ENCODE peak calls at places on chromosomes 4 and X, in ten cellular contexts. S is CD8-positive, alpha-beta memory T cell; G is effector memory CD4-positive, alpha-beta T cell; V is Peyer's patch; M is left ventricle myocardium inferior; B is ovary; W is left lung; J is pancreas; O is Karpas-422; R is thyroid gland. L is an unnamed sample.

GRCh38 chr4:73735231-73735630 is 5.1 kb upstream of the CXCL8 start:
- DNase-seq in G (no peak), S (no peak), B (no peak), J (no peak), W (no peak), V (no peak), O (no peak), M (no peak), R (no peak), L (no peak)

GRCh38 chr4:86493460-86493859 is 100.7 kb upstream of the PTPN13 start:
- DNase-seq in V (no peak), G (no peak), J (no peak), B (no peak), O (no peak), W (no peak), M (no peak), R (no peak), S (no peak), L (no peak)

GRCh38 chrX:150032742-150033141 is 94.5 kb upstream of the EOLA2 start:
- DNase-seq in O (no peak), S (no peak), J (no peak), V (no peak), G (no peak), R (no peak), M (no peak), W (no peak), B (no peak), L (no peak)

GRCh38 chr4:128471576-128471975 is 184.0 kb upstream of the PGRMC2 start:
- DNase-seq in W (no peak), B (no peak), O (no peak), V (no peak), J (no peak), G (no peak), R (no peak), M (no peak), S (no peak), L (no peak)

GRCh38 chr4:128303986-128304385 is 16.4 kb upstream of the PGRMC2 start:
- DNase-seq in V (no peak), J (no peak), O (no peak), W (no peak), B (no peak), S (no peak), M (no peak), G (no peak), R (no peak), L (no peak)

GRCh38 chr4:128286474-128287158 is 997 bp downstream of the PGRMC2 start:
- DNase-seq in J (peak), W (no peak), B (no peak), G (no peak), O (peak), V (no peak), M (no peak), S (peak), R (peak), L (no peak)

GRCh38 chrX:111585337-111585736 is 73.9 kb downstream of the SERTM2 start:
- DNase-seq in B (no peak), O (no peak), R (no peak), J (no peak), S (no peak), G (no peak), W (no peak), M (no peak), V (no peak), L (no peak)

GRCh38 chrX:53474707-53475106 is 40.5 kb upstream of the HSD17B10 start:
- DNase-seq in V (no peak), G (no peak), B (no peak), W (no peak), O (peak), S (no peak), M (no peak), R (no peak), J (no peak), L (no peak)

GRCh38 chr4:23728393-23728792 is 161.5 kb downstream of the PPARGC1A start:
- DNase-seq in W (no peak), R (no peak), G (no peak), S (no peak), O (no peak), B (no peak), J (no peak), M (no peak), V (no peak), L (no peak)

GRCh38 chrX:134664202-134664601 is 5.9 kb upstream of the PLAC1 start:
- DNase-seq in G (no peak), S (no peak), O (no peak), V (no peak), B (no peak), W (no peak), M (no peak), R (no peak), J (no peak), L (no peak)

GRCh38 chr4:128301979-128302378 is 14.4 kb upstream of the PGRMC2 start:
- DNase-seq in R (no peak), M (no peak), S (no peak), O (no peak), B (no peak), J (no peak), G (no peak), V (no peak), W (no peak), L (no peak)

GRCh38 chrX:142068365-142068764 is 136.7 kb downstream of the MAGEC2 start:
- DNase-seq in W (no peak), B (no peak), R (no peak), O (no peak), V (no peak), S (no peak), J (no peak), G (no peak), M (no peak), L (no peak)

GRCh38 chrX:42087960-42088359 is 164.6 kb upstream of the CASK start:
- DNase-seq in O (no peak), B (no peak), S (no peak), W (no peak), V (no peak), J (no peak), R (no peak), M (no peak), G (no peak), L (no peak)

GRCh38 chr4:121096629-121097028 is 24.3 kb upstream of the NDNF start:
- DNase-seq in J (no peak), M (no peak), V (no peak), G (no peak), W (no peak), R (no peak), O (peak), B (no peak), S (peak), L (no peak)

GRCh38 chrX:21741869-21742701 is 15.8 kb downstream of the SMPX start:
- DNase-seq in V (no peak), O (no peak), W (no peak), B (no peak), J (no peak), R (no peak), M (no peak), S (no peak), G (no peak), L (no peak)

GRCh38 chr4:100103671-100104070 is 86.6 kb downstream of the DDIT4L start:
- DNase-seq in W (no peak), S (no peak), B (no peak), O (no peak), R (no peak), J (no peak), G (no peak), M (no peak), V (no peak), L (no peak)

GRCh38 chrX:13489451-13489850 is 80.0 kb upstream of the EGFL6 start:
- DNase-seq in V (no peak), G (no peak), O (no peak), J (no peak), M (peak), R (no peak), S (no peak), W (peak), B (no peak), L (peak)

GRCh38 chrX:134158821-134159512 is 78.0 kb upstream of the CCDC160 start:
- DNase-seq in S (no peak), M (no peak), O (no peak), R (no peak), V (no peak), W (no peak), J (no peak), B (no peak), G (no peak), L (no peak)

GRCh38 chr4:121951570-121952110 is at the start of gene TRPC3:
- DNase-seq in J (no peak), R (peak), B (peak), W (peak), V (peak), S (peak), G (peak), O (no peak), M (peak), L (no peak)

GRCh38 chr4:139584784-139585183 is 28.8 kb upstream of the SETD7 start:
- DNase-seq in W (no peak), O (no peak), S (no peak), J (no peak), R (no peak), V (no peak), G (no peak), B (no peak), M (no peak), L (no peak)

GRCh38 chr4:145545538-145546224 is 64.0 kb downstream of the SMAD1 start:
- DNase-seq in V (no peak), G (no peak), W (no peak), R (no peak), B (no peak), S (no peak), M (no peak), J (peak), O (no peak), L (no peak)

GRCh38 chrX:71625471-71625870 is 7.2 kb upstream of the CXCR3 start:
- DNase-seq in O (no peak), G (no peak), B (no peak), R (no peak), V (no peak), M (no peak), W (no peak), J (no peak), S (no peak), L (no peak)

GRCh38 chr4:80006935-80007744 is 65.9 kb downstream of the ANTXR2 start:
- DNase-seq in O (no peak), W (no peak), G (no peak), J (no peak), R (no peak), V (no peak), M (no peak), S (peak), B (no peak), L (no peak)

GRCh38 chrX:105552395-105552794 is 269.9 kb upstream of the NRK start:
- DNase-seq in V (no peak), S (no peak), W (no peak), M (no peak), R (no peak), O (no peak), J (no peak), B (no peak), G (no peak), L (no peak)

GRCh38 chrX:22730542-22730941 is 269.2 kb upstream of the DDX53 start:
- DNase-seq in O (no peak), B (no peak), V (no peak), R (no peak), M (no peak), G (no peak), J (no peak), W (no peak), S (no peak), L (no peak)

GRCh38 chr4:71607780-71608673 is 175.9 kb downstream of the GC start:
- DNase-seq in M (no peak), O (no peak), B (no peak), J (no peak), W (no peak), R (no peak), G (no peak), V (no peak), S (no peak), L (no peak)

GRCh38 chr4:8275511-8275910 is 6.0 kb downstream of the HTRA3 start:
- DNase-seq in R (no peak), S (no peak), B (no peak), M (peak), W (no peak), G (no peak), J (no peak), O (no peak), V (no peak), L (no peak)

GRCh38 chr4:152735918-152736305 is 43.6 kb downstream of the TIGD4 start:
- DNase-seq in O (no peak), J (no peak), B (no peak), G (no peak), S (no peak), M (no peak), W (no peak), V (no peak), R (no peak), L (no peak)

GRCh38 chr4:17713779-17714178 is 67.6 kb downstream of the FAM184B start:
- DNase-seq in W (no peak), M (no peak), J (no peak), R (no peak), V (no peak), G (no peak), B (no peak), S (no peak), O (no peak), L (no peak)

GRCh38 chr4:25313194-25313895 is 771 bp downstream of the ZCCHC4 start:
- DNase-seq in W (no peak), S (no peak), O (peak), R (no peak), M (no peak), B (no peak), G (no peak), J (no peak), V (no peak), L (no peak)

GRCh38 chrX:12970691-12971202 is 4.2 kb upstream of the TMSB4X start:
- DNase-seq in V (peak), B (peak), O (no peak), S (peak), W (no peak), G (peak), R (no peak), M (no peak), J (no peak), L (peak)

GRCh38 chrX:149682956-149683947 is 28.6 kb upstream of the MAGEA11 start:
- DNase-seq in R (no peak), G (no peak), V (no peak), O (no peak), W (no peak), S (no peak), J (no peak), B (no peak), M (no peak), L (no peak)

GRCh38 chr4:101682946-101683345 is 107.6 kb upstream of the BANK1 start:
- DNase-seq in W (no peak), V (no peak), G (no peak), M (no peak), S (no peak), B (no peak), R (no peak), J (no peak), O (no peak), L (no peak)

GRCh38 chr4:1154523-1155182 is 17.7 kb downstream of the SPON2 start:
- DNase-seq in R (peak), O (no peak), B (no peak), S (no peak), M (no peak), V (no peak), J (peak), W (no peak), G (no peak), L (peak)

GRCh38 chrX:103488332-103488731 is 31.0 kb downstream of the RAB40A start:
- DNase-seq in B (no peak), M (no peak), W (no peak), R (no peak), J (no peak), V (no peak), G (no peak), O (peak), S (no peak), L (no peak)

GRCh38 chr4:152957437-152958185 is 21.5 kb downstream of the FHDC1 start:
- DNase-seq in O (no peak), S (no peak), W (peak), V (no peak), B (no peak), G (no peak), R (peak), J (peak), M (peak), L (peak)

GRCh38 chrX:150544222-150544787 is 24.1 kb upstream of the MTM1 start:
- DNase-seq in M (no peak), O (peak), S (no peak), W (no peak), G (no peak), R (no peak), B (no peak), J (no peak), V (no peak), L (no peak)

GRCh38 chrX:906586-906985 is 276.0 kb downstream of the SHOX start:
- DNase-seq in J (no peak), V (no peak), O (no peak), B (no peak), R (no peak), M (no peak), G (no peak), S (no peak), W (no peak), L (peak)

DNA sequence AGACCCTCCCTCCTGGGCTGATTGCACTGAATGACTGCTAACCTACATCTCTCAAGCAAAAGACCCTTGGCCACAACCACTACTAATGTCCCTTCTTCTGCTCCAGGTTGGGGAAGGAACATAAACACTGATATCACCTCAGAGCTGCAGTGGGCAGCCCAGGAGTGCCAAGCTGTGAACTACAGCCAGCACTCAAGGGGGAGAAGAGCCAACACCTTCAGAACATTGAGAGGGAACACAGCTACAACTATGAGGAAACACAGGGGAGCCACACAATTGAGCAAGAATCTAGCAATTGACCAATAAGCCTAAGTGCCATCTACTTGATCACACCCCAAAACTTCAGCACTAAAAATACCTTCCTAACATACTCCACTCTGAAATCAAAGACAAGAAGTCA is 222.8 kb downstream of the SPATA18 start:
- DNase-seq in V (no peak), W (no peak), B (no peak), R (no peak), S (no peak), O (no peak), M (no peak), J (no peak), G (no peak), L (no peak)
- H3K27ac ChIP-seq in V (no peak), W (no peak), B (no peak), R (no peak), S (no peak), O (no peak), M (no peak), J (no peak), G (no peak), L (no peak)

GRCh38 chr4:148064451-148064850 is 332.6 kb downstream of the ARHGAP10 start:
- DNase-seq in M (no peak), V (no peak), S (no peak), O (no peak), J (no peak), G (no peak), R (no peak), W (no peak), B (no peak), L (no peak)

GRCh38 chr4:148068065-148068911 is 336.4 kb downstream of the ARHGAP10 start:
- DNase-seq in G (no peak), V (no peak), M (no peak), R (no peak), W (no peak), S (no peak), B (no peak), J (no peak), O (no peak), L (no peak)

GRCh38 chr4:148067307-148067916 is 335.5 kb downstream of the ARHGAP10 start:
- DNase-seq in B (no peak), W (peak), R (peak), J (no peak), O (no peak), M (no peak), V (no peak), G (no peak), S (no peak), L (no peak)

GRCh38 chr4:148062301-148062950 is 330.5 kb downstream of the ARHGAP10 start:
- DNase-seq in O (peak), B (no peak), S (no peak), J (no peak), V (no peak), W (no peak), M (no peak), G (no peak), R (no peak), L (no peak)

DNA sequence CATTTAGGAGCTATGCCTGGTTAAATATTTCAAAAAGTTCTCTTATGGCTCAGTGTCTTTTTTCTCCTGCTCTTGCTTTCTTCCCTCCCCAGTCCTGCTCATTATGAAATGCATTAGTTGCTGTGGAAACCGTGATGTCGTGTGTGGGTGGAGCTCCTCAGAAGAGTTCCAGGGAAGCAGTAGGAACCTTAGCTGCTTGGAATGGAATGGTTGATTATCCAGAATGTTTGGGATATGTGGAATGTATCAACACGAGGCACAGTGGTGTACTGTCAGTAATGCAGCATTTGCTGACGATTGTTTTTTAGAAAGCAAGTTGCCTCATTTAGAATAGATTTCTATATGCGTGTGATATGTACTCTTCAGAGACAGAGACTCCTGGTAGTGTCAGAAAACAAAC is 333.2 kb downstream of the ARHGAP10 start:
- DNase-seq in M (no peak), J (no peak), O (no peak), S (no peak), G (no peak), R (no peak), W (no peak), B (peak), V (no peak), L (no peak)
- H3K27ac ChIP-seq in M (no peak), J (no peak), O (no peak), S (no peak), G (no peak), R (no peak), W (no peak), B (no peak), V (no peak), L (no peak)

GRCh38 chrX:66015152-66015827 is 24.6 kb downstream of the VSIG4 start:
- DNase-seq in M (peak), B (no peak), W (peak), V (peak), G (no peak), R (no peak), S (no peak), J (peak), O (no peak), L (peak)

GRCh38 chrX:66012094-66012534 is 27.8 kb downstream of the VSIG4 start:
- DNase-seq in V (peak), G (no peak), W (no peak), R (no peak), O (no peak), M (no peak), J (no peak), B (no peak), S (peak), L (no peak)

GRCh38 chrX:66014084-66014483 is 25.8 kb downstream of the VSIG4 start:
- DNase-seq in M (no peak), W (no peak), O (no peak), B (no peak), S (no peak), G (no peak), J (no peak), R (no peak), V (no peak), L (no peak)

GRCh38 chrX:66014560-66014959 is 25.3 kb downstream of the VSIG4 start:
- DNase-seq in B (no peak), O (no peak), M (no peak), G (no peak), W (no peak), R (no peak), V (no peak), J (no peak), S (no peak), L (no peak)

GRCh38 chrX:66013195-66013816 is 26.6 kb downstream of the VSIG4 start:
- DNase-seq in V (peak), G (no peak), M (no peak), O (peak), J (no peak), B (no peak), R (no peak), S (no peak), W (no peak), L (no peak)
- H3K27ac ChIP-seq in V (peak), G (no peak), M (peak), O (no peak), J (no peak), B (no peak), R (no peak), S (peak), W (no peak), L (no peak)

GRCh38 chrX:40076750-40077149 is 21.0 kb downstream of the BCOR start:
- DNase-seq in O (no peak), M (no peak), V (no peak), J (no peak), G (no peak), S (no peak), R (no peak), W (no peak), B (no peak), L (no peak)

GRCh38 chrX:40074080-40074958 is 23.4 kb downstream of the BCOR start:
- DNase-seq in W (no peak), R (no peak), V (no peak), B (no peak), O (no peak), M (no peak), J (no peak), G (no peak), S (no peak), L (no peak)

GRCh38 chrX:40077176-40077575 is 20.6 kb downstream of the BCOR start:
- DNase-seq in J (no peak), O (no peak), R (no peak), G (no peak), M (no peak), W (no peak), S (no peak), B (peak), V (no peak), L (no peak)

GRCh38 chrX:40073439-40074054 is 24.2 kb downstream of the BCOR start:
- DNase-seq in J (no peak), V (no peak), R (no peak), G (no peak), B (no peak), W (no peak), M (no peak), O (no peak), S (no peak), L (no peak)

DNA sequence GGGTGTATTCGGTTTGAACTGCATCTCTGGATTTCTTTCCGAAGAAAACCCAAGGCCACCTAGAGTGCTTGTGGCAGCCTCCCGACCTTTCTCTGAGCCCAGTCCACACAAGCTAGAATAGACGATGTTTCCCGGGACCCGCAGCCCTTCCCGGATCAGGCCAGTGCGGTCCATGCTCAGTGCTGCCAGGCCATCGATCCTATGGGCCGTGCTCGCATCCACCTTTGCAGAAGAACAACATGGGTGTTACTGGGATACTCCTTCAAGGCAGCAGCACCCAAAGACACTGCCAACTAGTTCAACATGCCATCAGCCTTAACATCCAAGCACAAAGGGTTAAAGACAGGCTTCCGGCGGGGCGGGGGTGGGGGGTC is 22.8 kb downstream of the BCOR start:
- DNase-seq in V (no peak), B (no peak), S (no peak), W (no peak), R (no peak), M (no peak), J (no peak), O (no peak), G (no peak), L (no peak)
- H3K27ac ChIP-seq in V (no peak), B (no peak), S (no peak), W (no peak), R (no peak), M (no peak), J (no peak), O (no peak), G (no peak), L (no peak)

L was measured in tibial artery.